ENCODE peak calls at places on chromosomes 12 and 14, in seven cellular contexts. One of them, this sample, is unnamed. For H3K4me1, the result is how much of the 10 kb centered on the place peaks cover.

GRCh38 chr14:95918466-95918865 is 41.8 kb downstream of the TUNAR start:
- DNase-seq in HCT116: no peak
- DNase-seq in OCI-LY7: no peak
- DNase-seq in A673: no peak
- DNase-seq in cardiac muscle cell: peak
- DNase-seq in ovary: no peak
- DNase-seq in lung: no peak
- DNase-seq in this sample: no peak

GRCh38 chr12:88495031-88495430 is 85.2 kb downstream of the KITLG start:
- DNase-seq in HCT116: no peak
- DNase-seq in OCI-LY7: no peak
- DNase-seq in A673: no peak
- DNase-seq in cardiac muscle cell: no peak
- DNase-seq in ovary: no peak
- DNase-seq in lung: no peak
- DNase-seq in this sample: no peak

GRCh38 chr14:80136358-80136757 is 74.9 kb downstream of the DIO2 start:
- DNase-seq in HCT116: no peak
- DNase-seq in OCI-LY7: peak
- DNase-seq in A673: no peak
- DNase-seq in cardiac muscle cell: no peak
- DNase-seq in ovary: no peak
- DNase-seq in lung: no peak
- DNase-seq in this sample: no peak

GRCh38 chr12:92123780-92124707 is 21.6 kb downstream of the BTG1 start:
- DNase-seq in HCT116: no peak
- DNase-seq in OCI-LY7: no peak
- DNase-seq in A673: no peak
- DNase-seq in cardiac muscle cell: no peak
- DNase-seq in ovary: no peak
- DNase-seq in lung: no peak
- DNase-seq in this sample: no peak

GRCh38 chr14:75646762-75647161 is 13.9 kb downstream of the ERG28 start:
- DNase-seq in HCT116: no peak
- DNase-seq in OCI-LY7: no peak
- DNase-seq in A673: no peak
- DNase-seq in cardiac muscle cell: no peak
- DNase-seq in ovary: no peak
- DNase-seq in lung: no peak
- DNase-seq in this sample: no peak

GRCh38 chr12:58656254-58657009 is 263.9 kb downstream of the LRIG3 start:
- DNase-seq in HCT116: no peak
- DNase-seq in OCI-LY7: no peak
- DNase-seq in A673: no peak
- DNase-seq in cardiac muscle cell: no peak
- DNase-seq in ovary: no peak
- DNase-seq in lung: no peak
- DNase-seq in this sample: no peak

GRCh38 chr12:131095826-131096680 is 142.3 kb downstream of the ADGRD1 start:
- DNase-seq in HCT116: no peak
- DNase-seq in OCI-LY7: no peak
- DNase-seq in A673: no peak
- DNase-seq in cardiac muscle cell: no peak
- DNase-seq in ovary: peak
- DNase-seq in lung: no peak
- DNase-seq in this sample: no peak

GRCh38 chr12:46523863-46524770 is 151.5 kb upstream of the SLC38A2 start:
- DNase-seq in HCT116: peak
- DNase-seq in OCI-LY7: no peak
- DNase-seq in A673: no peak
- DNase-seq in cardiac muscle cell: no peak
- DNase-seq in ovary: no peak
- DNase-seq in lung: no peak
- DNase-seq in this sample: peak

GRCh38 chr12:113208041-113208934 is 13.0 kb upstream of the TPCN1 start:
- DNase-seq in HCT116: no peak
- DNase-seq in OCI-LY7: peak
- DNase-seq in A673: no peak
- DNase-seq in cardiac muscle cell: no peak
- DNase-seq in ovary: no peak
- DNase-seq in lung: no peak
- DNase-seq in this sample: peak
- H3K4me1 ChIP-seq in HCT116: under half
- H3K4me1 ChIP-seq in OCI-LY7: half or more
- H3K4me1 ChIP-seq in A673: under half
- H3K4me1 ChIP-seq in cardiac muscle cell: under half
- H3K4me1 ChIP-seq in ovary: under half
- H3K4me1 ChIP-seq in lung: under half
- H3K4me1 ChIP-seq in this sample: under half

GRCh38 chr14:105485720-105486332 is 860 bp upstream of the CRIP1 start:
- DNase-seq in HCT116: no peak
- DNase-seq in OCI-LY7: no peak
- DNase-seq in A673: peak
- DNase-seq in cardiac muscle cell: peak
- DNase-seq in ovary: no peak
- DNase-seq in lung: no peak
- DNase-seq in this sample: no peak
- H3K4me1 ChIP-seq in HCT116: half or more
- H3K4me1 ChIP-seq in OCI-LY7: under half
- H3K4me1 ChIP-seq in A673: under half
- H3K4me1 ChIP-seq in cardiac muscle cell: half or more
- H3K4me1 ChIP-seq in ovary: under half
- H3K4me1 ChIP-seq in lung: under half
- H3K4me1 ChIP-seq in this sample: under half

DNA sequence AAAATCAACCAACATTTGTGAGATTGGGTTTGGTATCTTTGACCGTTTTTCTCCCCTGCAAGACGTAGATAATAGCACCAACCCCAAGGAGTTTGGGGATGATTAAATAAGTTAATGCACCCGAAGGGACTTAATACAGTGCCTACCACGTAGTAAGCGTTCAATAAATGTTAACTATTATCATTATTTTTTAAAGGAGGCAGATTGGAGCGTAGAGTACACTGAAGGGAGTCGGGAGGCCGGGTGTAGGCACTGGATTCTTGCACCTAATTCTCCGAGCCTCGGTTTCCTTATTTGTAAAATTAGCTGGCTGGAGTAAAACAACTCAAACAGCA is 367 bp upstream of the FRS2 start:
- DNase-seq in HCT116: no peak
- DNase-seq in OCI-LY7: no peak
- DNase-seq in A673: no peak
- DNase-seq in cardiac muscle cell: no peak
- DNase-seq in ovary: no peak
- DNase-seq in lung: no peak
- DNase-seq in this sample: no peak
- H3K4me1 ChIP-seq in HCT116: under half
- H3K4me1 ChIP-seq in OCI-LY7: under half
- H3K4me1 ChIP-seq in A673: under half
- H3K4me1 ChIP-seq in cardiac muscle cell: under half
- H3K4me1 ChIP-seq in ovary: under half
- H3K4me1 ChIP-seq in lung: under half
- H3K4me1 ChIP-seq in this sample: under half

GRCh38 chr12:104320627-104321024 is 17.1 kb downstream of the EID3 start:
- DNase-seq in HCT116: no peak
- DNase-seq in OCI-LY7: no peak
- DNase-seq in A673: no peak
- DNase-seq in cardiac muscle cell: no peak
- DNase-seq in ovary: no peak
- DNase-seq in lung: no peak
- DNase-seq in this sample: no peak

GRCh38 chr12:104317538-104318210 is 14.1 kb downstream of the EID3 start:
- DNase-seq in HCT116: no peak
- DNase-seq in OCI-LY7: no peak
- DNase-seq in A673: no peak
- DNase-seq in cardiac muscle cell: no peak
- DNase-seq in ovary: no peak
- DNase-seq in lung: no peak
- DNase-seq in this sample: no peak

GRCh38 chr12:104319028-104319427 is 15.5 kb downstream of the EID3 start:
- DNase-seq in HCT116: no peak
- DNase-seq in OCI-LY7: no peak
- DNase-seq in A673: no peak
- DNase-seq in cardiac muscle cell: no peak
- DNase-seq in ovary: no peak
- DNase-seq in lung: no peak
- DNase-seq in this sample: no peak

GRCh38 chr12:104321949-104322348 is 18.4 kb downstream of the EID3 start:
- DNase-seq in HCT116: no peak
- DNase-seq in OCI-LY7: no peak
- DNase-seq in A673: no peak
- DNase-seq in cardiac muscle cell: no peak
- DNase-seq in ovary: no peak
- DNase-seq in lung: no peak
- DNase-seq in this sample: no peak

DNA sequence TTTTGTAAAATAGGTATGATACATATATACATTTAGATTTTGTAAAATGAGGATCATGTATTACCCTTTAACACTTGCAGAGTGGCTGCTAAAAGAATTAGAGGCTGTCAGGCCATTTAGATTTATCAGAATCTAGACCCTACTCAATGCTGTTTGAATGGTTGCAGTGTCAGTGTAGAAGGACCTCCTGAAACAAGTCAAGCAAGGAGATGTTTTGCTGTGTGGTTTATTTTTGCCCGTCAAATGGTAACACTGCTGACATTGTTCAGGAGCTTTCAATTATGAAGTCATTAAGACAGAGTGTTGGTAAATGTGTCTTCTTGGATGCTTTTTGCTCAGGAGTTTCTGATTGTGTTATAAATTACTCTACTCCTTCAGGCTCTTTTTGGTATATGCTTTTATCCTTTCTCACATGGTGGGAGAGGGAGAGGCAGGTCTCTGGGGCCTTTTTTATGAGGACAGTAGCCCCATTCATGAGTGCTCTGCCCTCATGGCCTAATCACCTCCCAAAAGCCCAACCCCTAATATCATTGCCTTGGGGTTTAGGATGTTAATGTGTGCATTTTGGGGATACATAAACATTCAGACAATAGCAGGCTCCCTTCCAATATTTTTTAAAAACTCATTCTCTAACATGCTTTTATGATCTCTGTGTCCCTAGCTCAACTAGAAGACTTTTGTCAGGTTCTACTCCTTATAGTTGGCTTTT is 16.5 kb downstream of the EID3 start:
- DNase-seq in HCT116: no peak
- DNase-seq in OCI-LY7: no peak
- DNase-seq in A673: no peak
- DNase-seq in cardiac muscle cell: no peak
- DNase-seq in ovary: no peak
- DNase-seq in lung: no peak
- DNase-seq in this sample: no peak
- H3K4me1 ChIP-seq in HCT116: under half
- H3K4me1 ChIP-seq in OCI-LY7: under half
- H3K4me1 ChIP-seq in A673: under half
- H3K4me1 ChIP-seq in cardiac muscle cell: under half
- H3K4me1 ChIP-seq in ovary: under half
- H3K4me1 ChIP-seq in lung: under half
- H3K4me1 ChIP-seq in this sample: under half